ENCODE peak calls at places on chromosomes 4 and X, in seven cellular contexts. R is progenitor cell of endocrine pancreas, M is AG08396, O is T-helper 9 cell, L is ACHN, X is endodermal cell, E is kidney epithelial cell. W is an unnamed sample.

GRCh38 chr4:38948551-38948950 is 80.9 kb downstream of the FAM114A1 start:
- DNase-seq in E (peak; percentile 60), O (no peak), L (peak; percentile 63), M (peak; percentile 67), X (no peak), R (no peak), W (no peak)

GRCh38 chr4:2869659-2870058 is 26.0 kb downstream of the ADD1 start:
- DNase-seq in X (no peak), R (no peak), O (no peak), M (no peak), E (no peak), L (no peak), W (no peak)

GRCh38 chrX:148133099-148133725 is 152.1 kb downstream of the FMR1NB start:
- DNase-seq in X (no peak), M (no peak), L (no peak), R (no peak), E (no peak), O (no peak), W (no peak)

GRCh38 chr4:35052546-35052945 is 1191.8 kb downstream of the ARAP2 start:
- DNase-seq in R (no peak), E (peak; percentile 28), L (peak; percentile 35), X (no peak), M (no peak), O (no peak), W (no peak)

GRCh38 chr4:71186566-71187398 is 152.0 kb upstream of the SLC4A4 start:
- DNase-seq in O (peak; percentile 23), L (peak; percentile 80), X (peak; percentile 82), E (no peak), R (peak; percentile 57), M (peak; percentile 90), W (no peak)

GRCh38 chr4:11799182-11799581 is 370.5 kb upstream of the HS3ST1 start:
- DNase-seq in R (no peak), O (no peak), M (no peak), X (no peak), L (no peak), E (no peak), W (no peak)

GRCh38 chr4:35125995-35126712 is 1118.2 kb downstream of the ARAP2 start:
- DNase-seq in M (no peak), R (no peak), E (no peak), L (no peak), O (no peak), X (no peak), W (no peak)

GRCh38 chrX:119758682-119759332 is 419 bp downstream of the SOWAHD start:
- DNase-seq in M (peak; percentile 36), L (no peak), R (peak; percentile 25), E (no peak), O (peak; percentile 31), X (peak; percentile 80), W (peak; percentile 1)

GRCh38 chrX:135009057-135009605 is 13.2 kb downstream of the RTL8B start:
- DNase-seq in O (no peak), L (no peak), R (no peak), E (no peak), X (no peak), M (no peak), W (no peak)

GRCh38 chr4:71553605-71554004 is 214.8 kb downstream of the SLC4A4 start:
- DNase-seq in L (peak; percentile 51), R (no peak), X (no peak), O (no peak), E (no peak), M (peak; percentile 30), W (no peak)

GRCh38 chr4:182022899-182023298 is 220.3 kb upstream of the TENM3 start:
- DNase-seq in O (no peak), E (no peak), L (no peak), R (no peak), X (no peak), M (no peak), W (no peak)

GRCh38 chr4:102363033-102363432 is 17.8 kb upstream of the SLC39A8 start:
- DNase-seq in X (no peak), O (no peak), E (no peak), L (no peak), R (no peak), M (no peak), W (no peak)

GRCh38 chrX:10769696-10770619 is 149.6 kb upstream of the MID1 start:
- DNase-seq in X (no peak), O (no peak), E (no peak), L (no peak), R (no peak), M (peak; percentile 15), W (no peak)

GRCh38 chr4:124907881-124908280 is 195.3 kb upstream of the ANKRD50 start:
- DNase-seq in L (no peak), E (no peak), M (no peak), O (no peak), R (no peak), X (no peak), W (no peak)

GRCh38 chrX:56564921-56565861 is 1.8 kb downstream of the UBQLN2 start:
- DNase-seq in E (no peak), M (no peak), R (no peak), L (no peak), X (no peak), O (no peak), W (no peak)

GRCh38 chr4:123737156-123737555 is 340.6 kb downstream of the SPRY1 start:
- DNase-seq in E (no peak), L (no peak), R (no peak), M (no peak), X (no peak), O (no peak), W (no peak)

GRCh38 chrX:55778322-55778721 is 60.8 kb downstream of the RRAGB start:
- DNase-seq in R (no peak), E (no peak), X (no peak), O (no peak), L (no peak), M (no peak), W (no peak)

GRCh38 chr4:97770222-97770621 is 373.1 kb downstream of the STPG2 start:
- DNase-seq in L (no peak), X (no peak), E (no peak), O (no peak), R (no peak), M (no peak), W (no peak)

GRCh38 chr4:181597766-181598165 is 645.4 kb upstream of the TENM3 start:
- DNase-seq in O (no peak), E (no peak), X (no peak), M (no peak), R (no peak), L (no peak), W (no peak)

GRCh38 chr4:86338989-86339388 is 20.9 kb downstream of the MAPK10 start:
- DNase-seq in L (peak; percentile 86), X (no peak), M (peak; percentile 60), R (no peak), O (no peak), E (peak; percentile 57), W (no peak)

GRCh38 chr4:4488405-4489404 is 53.1 kb downstream of the STX18 start:
- DNase-seq in O (peak; percentile 57), L (peak; percentile 64), R (peak; percentile 37), X (peak; percentile 87), E (peak; percentile 28), M (peak; percentile 63), W (peak; percentile 43)

GRCh38 chr4:3519468-3520264 is 12.6 kb downstream of the LRPAP1 start:
- DNase-seq in E (no peak), R (no peak), O (no peak), M (no peak), X (no peak), L (no peak), W (no peak)

GRCh38 chr4:2217726-2218125 is 24.2 kb downstream of the HAUS3 start:
- DNase-seq in R (no peak), M (no peak), E (peak; percentile 55), X (no peak), O (no peak), L (peak; percentile 9), W (no peak)

W was measured in effector CD8-positive, alpha-beta T cell.